ENCODE peak calls at places on chromosomes 5 and 9, in four cellular contexts. U, Y, B and W are unnamed samples.

GRCh38 chr5:154676508-154676907 is 78.7 kb upstream of the LARP1 start:
- DNase-seq in U (no peak), B (no peak), Y (no peak), W (no peak)

GRCh38 chr5:23884405-23884804 is 377.0 kb downstream of the PRDM9 start:
- DNase-seq in B (no peak), U (no peak), Y (no peak), W (no peak)

GRCh38 chr5:124686239-124687004 is 60.0 kb downstream of the ZNF608 start:
- DNase-seq in Y (no peak), B (no peak), U (no peak), W (no peak)

GRCh38 chr5:77864997-77865396 is 88.9 kb upstream of the TBCA start:
- DNase-seq in B (no peak), Y (peak; percentile 82), U (no peak), W (no peak)

GRCh38 chr5:157215143-157215825 is 34.6 kb downstream of the ITK start:
- DNase-seq in B (no peak), U (peak; percentile 46), Y (no peak), W (no peak)

GRCh38 chr9:80650964-80651555 is 1038.3 kb downstream of the TLE1 start:
- DNase-seq in Y (no peak), B (peak; percentile 29), U (no peak), W (no peak)

GRCh38 chr9:107548298-107549142 is 59.0 kb upstream of the KLF4 start:
- DNase-seq in B (peak; percentile 95), Y (no peak), U (no peak), W (no peak)

GRCh38 chr5:112479418-112479817 is 60.3 kb upstream of the EPB41L4A start:
- DNase-seq in B (peak; percentile 35), Y (no peak), U (no peak), W (no peak)

GRCh38 chr5:73998496-73998895 is 372.5 kb downstream of the ARHGEF28 start:
- DNase-seq in Y (no peak), U (no peak), B (peak; percentile 42), W (no peak)

GRCh38 chr5:38554860-38555259 is 1.6 kb downstream of the LIFR start:
- DNase-seq in U (no peak), Y (no peak), B (no peak), W (no peak)

GRCh38 chr9:124894741-124895170 is 32.8 kb downstream of the ARPC5L start:
- DNase-seq in B (peak; percentile 50), U (peak; percentile 33), Y (no peak), W (no peak)
- TF ChIP-seq CTCF in B (peak; percentile 65), U (peak; percentile 63), Y (peak; percentile 25), W (peak; percentile 6)

GRCh38 chr5:180208435-180209081 is 453 bp downstream of the RASGEF1C start:
- DNase-seq in B (no peak), U (no peak), Y (peak; percentile 62), W (no peak)

GRCh38 chr5:180207593-180207992 is 1.4 kb downstream of the RASGEF1C start:
- DNase-seq in Y (peak; percentile 48), B (no peak), U (no peak), W (no peak)

GRCh38 chr5:180209137-180209581 is at the start of gene RASGEF1C:
- DNase-seq in Y (peak; percentile 81), U (peak; percentile 52), B (peak; percentile 46), W (peak; percentile 71)

GRCh38 chr5:180206993-180207392 is 2.0 kb downstream of the RASGEF1C start:
- DNase-seq in B (no peak), U (no peak), Y (no peak), W (no peak)

GRCh38 chr5:180208038-180208434 is 975 bp downstream of the RASGEF1C start:
- DNase-seq in U (no peak), B (no peak), Y (peak; percentile 58), W (no peak)
- H3K4me3 ChIP-seq in U (no peak overlapping the region), B (no peak overlapping the region), Y (no peak overlapping the region), W (peak overlapping the region; percentile 37)

DNA sequence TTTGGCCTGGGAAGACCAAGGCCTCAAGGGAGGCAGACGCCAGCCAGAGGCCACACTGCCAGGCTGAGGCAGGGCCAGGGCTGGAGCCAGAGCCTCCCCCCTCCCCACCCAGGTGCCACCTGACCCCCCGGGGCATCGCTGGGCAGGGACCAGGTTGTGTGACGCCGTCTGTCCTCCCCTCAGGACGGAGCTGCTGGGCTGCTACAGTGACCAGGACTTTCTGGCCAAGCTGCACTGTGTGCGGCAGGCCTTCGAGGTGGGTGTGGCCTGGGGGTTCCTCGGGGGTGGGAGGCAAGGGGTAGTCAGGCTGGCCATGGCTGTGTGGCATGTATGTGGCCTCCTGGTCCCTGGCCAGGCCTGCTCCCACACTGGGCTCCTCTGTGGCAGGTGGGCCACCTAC is 17.9 kb upstream of the DOLPP1 start:
- DNase-seq in B (no peak), Y (no peak), U (no peak), W (no peak)
- TF ChIP-seq CTCF in B (no peak), Y (no peak), U (no peak), W (no peak)

DNA sequence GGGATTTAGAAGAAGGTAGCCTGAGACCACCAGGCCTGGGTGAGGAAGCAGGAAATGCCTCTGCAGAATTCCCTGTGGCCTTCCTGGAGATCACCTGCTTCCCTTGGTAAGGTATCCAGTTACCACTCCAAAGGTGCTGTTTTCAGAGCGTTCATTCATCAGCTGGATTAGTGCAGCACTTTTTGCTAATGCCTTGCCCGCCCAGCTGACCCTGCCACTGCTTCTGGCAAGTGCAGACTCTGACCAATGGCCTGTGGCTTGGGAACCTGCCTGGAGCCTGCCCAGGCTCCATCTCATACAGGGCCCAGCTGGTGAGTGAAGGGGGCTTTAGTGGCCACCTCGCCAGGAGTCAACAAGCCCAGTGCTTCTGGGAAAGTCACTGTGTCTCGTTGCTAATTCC is 48.6 kb downstream of the FOXI1 start:
- DNase-seq in Y (no peak), U (no peak), B (no peak), W (no peak)
- H3K4me3 ChIP-seq in Y (no peak overlapping the region), U (no peak overlapping the region), B (no peak overlapping the region), W (no peak overlapping the region)

GRCh38 chr9:136283291-136284235 is 20.3 kb downstream of the CCDC187 start:
- DNase-seq in B (peak; percentile 58), U (peak; percentile 69), Y (peak; percentile 83), W (peak; percentile 85)
- TF ChIP-seq CTCF in B (peak; percentile 75), U (peak; percentile 73), Y (peak; percentile 82), W (peak; percentile 60)

GRCh38 chr5:150068961-150069618 is 17.3 kb downstream of the CSF1R start:
- DNase-seq in U (no peak), Y (peak; percentile 31), B (no peak), W (no peak)
- H3K4me3 ChIP-seq in U (no peak overlapping the region), Y (no peak overlapping the region), B (no peak overlapping the region), W (no peak overlapping the region)

GRCh38 chr9:88660611-88661010 is 125.6 kb downstream of the NXNL2 start:
- DNase-seq in U (no peak), B (peak; percentile 33), Y (no peak), W (no peak)
- TF ChIP-seq CTCF in U (no peak), B (peak; percentile 66), Y (peak; percentile 29), W (peak; percentile 8)

GRCh38 chr5:180816608-180817534 is 14.3 kb upstream of the MGAT1 start:
- DNase-seq in Y (peak; percentile 72), B (no peak), U (no peak), W (no peak)

GRCh38 chr5:180818275-180818674 is 15.7 kb upstream of the MGAT1 start:
- DNase-seq in U (no peak), B (no peak), Y (no peak), W (no peak)

GRCh38 chr5:180817847-180818246 is 15.2 kb upstream of the MGAT1 start:
- DNase-seq in U (no peak), B (no peak), Y (no peak), W (no peak)

GRCh38 chr5:180820788-180821321 is 18.2 kb upstream of the MGAT1 start:
- DNase-seq in Y (no peak), B (no peak), U (no peak), W (no peak)

GRCh38 chr5:180818942-180819341 is 16.3 kb upstream of the MGAT1 start:
- DNase-seq in Y (no peak), U (no peak), B (no peak), W (no peak)
- H3K4me3 ChIP-seq in Y (no peak overlapping the region), U (no peak overlapping the region), B (no peak overlapping the region), W (no peak overlapping the region)